ENCODE peak calls at places on chromosomes 13 and 19, in eight cellular contexts. B is NCI-H1436; F is fibroblast of lung; K is Kasumi-1; U is psoas muscle; V is CD4-positive, alpha-beta T cell; S is K562; N is cardiac fibroblast. P is an unnamed sample.

GRCh38 chr13:48334534-48335127 is 31.1 kb downstream of the RB1 start:
- DNase-seq in K (peak), V (no peak), N (peak), F (peak), U (no peak), S (peak), B (no peak), P (peak)

GRCh38 chr19:6273701-6274601 is 5.8 kb downstream of the MLLT1 start:
- DNase-seq in B (no peak), N (peak), V (no peak), K (no peak), U (peak), S (peak), F (peak), P (peak)

GRCh38 chr19:48770223-48770622 is 14.9 kb downstream of the FGF21 start:
- DNase-seq in U (no peak), B (no peak), K (no peak), V (no peak), S (no peak), N (peak), F (peak), P (peak)

GRCh38 chr19:30214651-30215051 is 157.5 kb upstream of the ZNF536 start:
- DNase-seq in N (no peak), K (no peak), V (no peak), U (no peak), S (no peak), F (no peak), B (no peak), P (no peak)

GRCh38 chr19:16541526-16542044 is 652 bp downstream of the CHERP start:
- DNase-seq in K (no peak), B (no peak), F (no peak), S (no peak), N (peak), V (no peak), U (no peak), P (no peak)

GRCh38 chr19:33819875-33820781 is 23.5 kb downstream of the KCTD15 start:
- DNase-seq in K (peak), F (peak), N (peak), V (peak), B (peak), U (peak), S (peak), P (peak)

GRCh38 chr19:32652893-32653625 is 21.9 kb downstream of the ANKRD27 start:
- DNase-seq in B (no peak), V (no peak), K (no peak), U (peak), N (peak), F (peak), S (no peak), P (no peak)

GRCh38 chr13:104025303-104025702 is 959.1 kb upstream of the SLC10A2 start:
- DNase-seq in N (peak), B (no peak), U (no peak), K (no peak), V (no peak), S (no peak), F (peak), P (no peak)

GRCh38 chr13:60358453-60358852 is 38.6 kb upstream of the TDRD3 start:
- DNase-seq in K (no peak), F (no peak), S (no peak), U (no peak), B (no peak), N (no peak), V (no peak), P (no peak)

GRCh38 chr19:32404213-32404938 is 1.2 kb upstream of the DPY19L3 start:
- DNase-seq in F (peak), N (no peak), V (no peak), B (no peak), K (no peak), S (no peak), U (no peak), P (no peak)

GRCh38 chr13:70339738-70340137 is 231.5 kb upstream of the KLHL1 start:
- DNase-seq in V (no peak), U (no peak), N (no peak), F (no peak), B (no peak), K (peak), S (no peak), P (peak)

GRCh38 chr19:45998834-45999233 is 3.6 kb downstream of the CCDC61 start:
- DNase-seq in U (no peak), N (no peak), B (no peak), K (no peak), V (no peak), F (no peak), S (no peak), P (no peak)

GRCh38 chr19:52946322-52947310 is 16.1 kb downstream of the ZNF816 start:
- DNase-seq in U (peak), V (no peak), B (no peak), N (no peak), F (peak), K (no peak), S (peak), P (no peak)

GRCh38 chr19:40465025-40465780 is at the start of gene BLVRB:
- DNase-seq in U (no peak), K (peak), V (peak), N (peak), F (peak), B (no peak), S (peak), P (peak)

GRCh38 chr19:51535535-51535934 is 4.1 kb upstream of the SIGLEC6 start:
- DNase-seq in N (no peak), U (no peak), S (no peak), V (no peak), F (no peak), B (no peak), K (no peak), P (no peak)

P was measured in adipocyte.